ENCODE peak calls at places on chromosomes 5 and 9, in ten cellular contexts. U is hepatocyte; V is WTC11; E is T-helper 9 cell; Z is stimulated activated CD4-positive, alpha-beta T cell treated with anti-CD3 and anti-CD28 coated beads, Interleukin-4, amount 100 ng/mL, for 48 hours; G is GM10248; D is natural killer cell; R is GDM1; T is T47D; L is T1000. K is an unnamed sample.

GRCh38 chr5:37248387-37248969 is 698 bp downstream of the CPLANE1 start:
- DNase-seq in G (no peak), U (peak; percentile 9), E (no peak), R (no peak), Z (no peak), V (no peak), L (no peak), D (no peak), T (no peak), K (no peak)

GRCh38 chr9:126745574-126746411 is 59.0 kb upstream of the ZBTB43 start:
- DNase-seq in G (no peak), R (no peak), U (no peak), V (no peak), D (no peak), Z (no peak), E (no peak), T (no peak), L (no peak), K (no peak)

GRCh38 chr9:134597041-134597913 is 44.3 kb upstream of the COL5A1 start:
- DNase-seq in G (no peak), L (no peak), V (no peak), D (no peak), T (no peak), U (no peak), R (no peak), Z (no peak), E (no peak), K (no peak)

GRCh38 chr5:140298183-140298601 is 4.7 kb downstream of the PFDN1 start:
- DNase-seq in Z (no peak), R (no peak), T (no peak), V (no peak), G (no peak), U (peak; percentile 13), D (no peak), E (no peak), L (no peak), K (no peak)

GRCh38 chr5:150561192-150561512 is 53.2 kb downstream of the NDST1 start:
- DNase-seq in E (no peak), Z (no peak), G (no peak), D (no peak), L (no peak), V (no peak), T (no peak), R (no peak), U (no peak), K (no peak)

GRCh38 chr9:34454571-34455065 is 3.8 kb downstream of the FAM219A start:
- DNase-seq in G (no peak), U (no peak), T (no peak), Z (no peak), E (no peak), L (peak; percentile 3), V (no peak), D (no peak), R (no peak), K (no peak)

GRCh38 chr5:156402387-156402921 is 75.5 kb downstream of the SGCD start:
- DNase-seq in Z (peak; percentile 15), D (no peak), T (no peak), U (no peak), V (peak; percentile 70), E (peak; percentile 10), G (peak; percentile 74), R (no peak), L (no peak), K (peak; percentile 8)

GRCh38 chr5:173496883-173497255 is 119.6 kb downstream of the BOD1 start:
- DNase-seq in Z (no peak), L (no peak), R (no peak), U (no peak), D (no peak), E (no peak), T (no peak), V (no peak), G (no peak), K (no peak)

GRCh38 chr9:4866239-4866969 is 73.7 kb downstream of the RCL1 start:
- DNase-seq in V (no peak), T (no peak), U (no peak), R (no peak), G (no peak), D (no peak), L (no peak), E (no peak), Z (peak; percentile 6), K (no peak)